ENCODE peak calls at places on chromosomes 7 and 10, in seven cellular contexts. U is fibroblast of the aortic adventitia, E is choroid plexus epithelial cell, R is endodermal cell, B is right cardiac atrium, O is fibroblast of mammary gland, D is PC-9. L is an unnamed sample.

GRCh38 chr10:115936926-115937755 is 335.9 kb downstream of the GFRA1 start:
- DNase-seq in U (peak; percentile 42), E (peak; percentile 61), R (no peak), B (no peak), O (peak; percentile 63), D (no peak), L (no peak)

GRCh38 chr7:26293569-26294308 is 2.1 kb downstream of the SNX10 start:
- DNase-seq in U (no peak), E (no peak), R (no peak), B (no peak), O (no peak), D (no peak), L (no peak)

GRCh38 chr10:102267748-102268147 is 22.4 kb downstream of the GBF1 start:
- DNase-seq in U (peak; percentile 77), E (peak; percentile 72), R (no peak), B (no peak), O (peak; percentile 82), D (no peak), L (no peak)

GRCh38 chr7:138000081-138000701 is 1.7 kb downstream of the CREB3L2 start:
- DNase-seq in U (peak; percentile 95), E (peak; percentile 99), R (peak; percentile 83), B (no peak), O (peak; percentile 98), D (peak; percentile 55), L (peak; percentile 57)

GRCh38 chr10:43923328-43923727 is 274.6 kb upstream of the ZNF32 start:
- DNase-seq in U (no peak), E (no peak), R (no peak), B (no peak), O (no peak), D (no peak), L (no peak)

GRCh38 chr10:119479048-119479394 is 63.5 kb downstream of the RGS10 start:
- DNase-seq in U (no peak), E (no peak), R (no peak), B (no peak), O (no peak), D (no peak), L (no peak)

GRCh38 chr7:101121996-101122932 is 4.6 kb upstream of the SERPINE1 start:
- DNase-seq in U (peak; percentile 99), E (peak; percentile 94), R (peak; percentile 88), B (peak; percentile 88), O (peak; percentile 98), D (peak; percentile 91), L (peak; percentile 86)

GRCh38 chr7:71896535-71896934 is 515.6 kb downstream of the CALN1 start:
- DNase-seq in U (no peak), E (no peak), R (no peak), B (no peak), O (no peak), D (no peak), L (no peak)

GRCh38 chr10:53107711-53108110 is 335.1 kb upstream of the MBL2 start:
- DNase-seq in U (no peak), E (peak; percentile 5), R (no peak), B (no peak), O (no peak), D (no peak), L (no peak)

GRCh38 chr7:92608380-92609322 is 18.5 kb upstream of the FAM133B start:
- DNase-seq in U (no peak), E (no peak), R (peak; percentile 92), B (peak; percentile 70), O (no peak), D (no peak), L (peak; percentile 64)

GRCh38 chr10:89679986-89680385 is 21.4 kb upstream of the KIF20B start:
- DNase-seq in U (no peak), E (no peak), R (no peak), B (no peak), O (no peak), D (no peak), L (no peak)

GRCh38 chr10:110859206-110859946 is 12.4 kb upstream of the PDCD4 start:
- DNase-seq in U (no peak), E (no peak), R (peak; percentile 40), B (peak; percentile 66), O (no peak), D (no peak), L (no peak)

GRCh38 chr10:91689731-91690168 is 56.9 kb upstream of the PPP1R3C start:
- DNase-seq in U (peak; percentile 87), E (peak; percentile 42), R (no peak), B (peak; percentile 34), O (peak; percentile 45), D (no peak), L (no peak)

GRCh38 chr7:128836729-128837348 is 6.6 kb downstream of the FLNC start:
- DNase-seq in U (no peak), E (no peak), R (no peak), B (peak; percentile 49), O (no peak), D (no peak), L (no peak)

GRCh38 chr7:135326636-135327280 is 93.1 kb downstream of the STRA8 start:
- DNase-seq in U (peak; percentile 52), E (peak; percentile 71), R (no peak), B (no peak), O (peak; percentile 23), D (no peak), L (no peak)

GRCh38 chr10:102150970-102151773 is 1.0 kb upstream of the NOLC1 start:
- DNase-seq in U (peak; percentile 90), E (peak; percentile 67), R (no peak), B (no peak), O (peak; percentile 72), D (peak; percentile 88), L (no peak)

GRCh38 chr10:114471906-114472873 is 67.9 kb upstream of the AFAP1L2 start:
- DNase-seq in U (no peak), E (no peak), R (peak; percentile 76), B (no peak), O (no peak), D (no peak), L (no peak)

GRCh38 chr7:6478186-6478585 is 30.4 kb upstream of the DAGLB start:
- DNase-seq in U (no peak), E (no peak), R (no peak), B (no peak), O (no peak), D (no peak), L (no peak)

GRCh38 chr7:111763221-111763791 is 201.0 kb upstream of the IMMP2L start:
- DNase-seq in U (peak; percentile 82), E (peak; percentile 85), R (peak; percentile 76), B (peak; percentile 38), O (peak; percentile 72), D (no peak), L (no peak)

GRCh38 chr7:139817249-139817648 is 11.8 kb upstream of the TBXAS1 start:
- DNase-seq in U (no peak), E (no peak), R (no peak), B (peak; percentile 12), O (no peak), D (no peak), L (no peak)

GRCh38 chr10:132065491-132066105 is at the start of gene JAKMIP3:
- DNase-seq in U (peak; percentile 88), E (peak; percentile 95), R (peak; percentile 80), B (peak; percentile 65), O (peak; percentile 87), D (peak; percentile 85), L (peak; percentile 76)
- H3K4me3 ChIP-seq in U (peak within 1 kb of the TSS; percentile 68), E (peak within 1 kb of the TSS; percentile 60), R (no peak within 1 kb of the TSS), B (peak within 1 kb of the TSS; percentile 21), O (peak within 1 kb of the TSS; percentile 45), D (peak within 1 kb of the TSS; percentile 77), L (peak within 1 kb of the TSS; percentile 61)

GRCh38 chr10:127977368-127978009 is 70.6 kb downstream of the PTPRE start:
- DNase-seq in U (peak; percentile 44), E (peak; percentile 65), R (no peak), B (peak; percentile 89), O (peak; percentile 82), D (peak; percentile 55), L (peak; percentile 60)
- H3K4me3 ChIP-seq in U (no peak overlapping the region), E (peak overlapping the region; percentile 22), R (no peak overlapping the region), B (no peak overlapping the region), O (no peak overlapping the region), D (no peak overlapping the region), L (no peak overlapping the region)

GRCh38 chr7:19772323-19772722 is 1.1 kb downstream of the TMEM196 start:
- DNase-seq in U (no peak), E (no peak), R (peak; percentile 70), B (peak; percentile 19), O (no peak), D (no peak), L (no peak)

GRCh38 chr7:19776981-19777380 is 3.6 kb upstream of the TMEM196 start:
- DNase-seq in U (no peak), E (no peak), R (no peak), B (no peak), O (no peak), D (no peak), L (no peak)

GRCh38 chr7:19772858-19773337 is 519 bp downstream of the TMEM196 start:
- DNase-seq in U (peak; percentile 42), E (peak; percentile 26), R (peak; percentile 92), B (peak; percentile 58), O (peak; percentile 11), D (no peak), L (peak; percentile 51)

DNA sequence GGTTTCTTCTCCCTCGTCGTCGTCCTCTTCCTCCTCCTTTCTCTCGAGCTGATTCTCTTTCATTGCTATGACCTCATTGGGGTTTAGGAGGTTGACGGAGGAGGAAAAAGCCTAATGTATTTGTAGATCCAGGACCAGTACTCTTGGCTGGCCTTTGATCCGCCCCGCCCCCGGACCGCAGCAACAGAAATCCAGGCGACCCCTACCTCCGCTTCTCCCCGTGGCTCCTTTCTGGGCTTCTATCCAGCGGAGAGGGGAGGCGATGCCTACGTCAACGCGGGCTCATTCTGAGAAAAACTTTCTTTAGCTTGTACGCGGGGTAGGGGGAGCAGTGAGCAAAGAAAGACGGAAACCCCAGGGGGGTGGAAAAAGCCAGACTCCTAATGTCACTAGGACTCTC is at the start of gene TMEM196:
- DNase-seq in U (no peak), E (no peak), R (no peak), B (peak; percentile 10), O (no peak), D (no peak), L (no peak)
- H3K4me3 ChIP-seq in U (peak within 1 kb of the TSS; percentile 31), E (no peak within 1 kb of the TSS), R (peak within 1 kb of the TSS; percentile 82), B (peak within 1 kb of the TSS; percentile 20), O (no peak within 1 kb of the TSS), D (no peak within 1 kb of the TSS), L (peak within 1 kb of the TSS; percentile 31)

GRCh38 chr10:62054825-62055224 is 153.3 kb downstream of the ARID5B start:
- DNase-seq in U (no peak), E (no peak), R (no peak), B (no peak), O (no peak), D (no peak), L (no peak)
- H3K4me3 ChIP-seq in U (peak overlapping the region; percentile 45), E (no peak overlapping the region), R (no peak overlapping the region), B (peak overlapping the region; percentile 7), O (no peak overlapping the region), D (no peak overlapping the region), L (no peak overlapping the region)

GRCh38 chr10:396107-396506 is 260.9 kb downstream of the ZMYND11 start:
- DNase-seq in U (no peak), E (no peak), R (no peak), B (no peak), O (no peak), D (no peak), L (no peak)

GRCh38 chr10:394061-394438 is 258.8 kb downstream of the ZMYND11 start:
- DNase-seq in U (no peak), E (no peak), R (no peak), B (no peak), O (no peak), D (no peak), L (no peak)

GRCh38 chr10:397321-398068 is 262.2 kb downstream of the ZMYND11 start:
- DNase-seq in U (no peak), E (no peak), R (no peak), B (no peak), O (no peak), D (no peak), L (no peak)

GRCh38 chr10:396535-397220 is 261.4 kb downstream of the ZMYND11 start:
- DNase-seq in U (peak; percentile 18), E (no peak), R (no peak), B (no peak), O (peak; percentile 8), D (no peak), L (no peak)

GRCh38 chr10:395665-396064 is 260.4 kb downstream of the ZMYND11 start:
- DNase-seq in U (no peak), E (no peak), R (no peak), B (no peak), O (no peak), D (no peak), L (no peak)
- H3K4me3 ChIP-seq in U (no peak overlapping the region), E (no peak overlapping the region), R (no peak overlapping the region), B (no peak overlapping the region), O (no peak overlapping the region), D (no peak overlapping the region), L (no peak overlapping the region)